ENCODE peak calls at places on chromosomes 6 and 20, in five cellular contexts. One of them, this sample, is unnamed.

GRCh38 chr6:80872194-80872950 is 765.9 kb downstream of the BCKDHB start:
- DNase-seq in endothelial cell of umbilical vein: no peak
- DNase-seq in GM12891: no peak
- DNase-seq in HCT116: no peak
- DNase-seq in stomach: no peak
- DNase-seq in this sample: no peak

GRCh38 chr20:62850333-62850974 is 11.2 kb downstream of the TCFL5 start:
- DNase-seq in HCT116: no peak
- DNase-seq in GM12891: no peak
- DNase-seq in stomach: no peak
- DNase-seq in endothelial cell of umbilical vein: no peak
- DNase-seq in this sample: no peak

GRCh38 chr6:154274175-154274574 is 82.4 kb downstream of the IPCEF1 start:
- DNase-seq in HCT116: no peak
- DNase-seq in stomach: no peak
- DNase-seq in GM12891: no peak
- DNase-seq in endothelial cell of umbilical vein: no peak
- DNase-seq in this sample: no peak

GRCh38 chr20:35312348-35312747 is 20.1 kb upstream of the FAM83C start:
- DNase-seq in HCT116: peak; percentile 62
- DNase-seq in endothelial cell of umbilical vein: peak; percentile 64
- DNase-seq in GM12891: no peak
- DNase-seq in stomach: no peak
- DNase-seq in this sample: no peak

GRCh38 chr6:27138837-27139752 is 108.4 kb upstream of the PRSS16 start:
- DNase-seq in HCT116: no peak
- DNase-seq in GM12891: no peak
- DNase-seq in endothelial cell of umbilical vein: peak; percentile 58
- DNase-seq in stomach: peak; percentile 55
- DNase-seq in this sample: peak; percentile 91

GRCh38 chr20:58755062-58755697 is 62.6 kb downstream of the NPEPL1 start:
- DNase-seq in HCT116: no peak
- DNase-seq in stomach: no peak
- DNase-seq in endothelial cell of umbilical vein: no peak
- DNase-seq in GM12891: no peak
- DNase-seq in this sample: no peak

GRCh38 chr6:111818539-111819226 is 54.6 kb downstream of the FYN start:
- DNase-seq in stomach: no peak
- DNase-seq in HCT116: no peak
- DNase-seq in endothelial cell of umbilical vein: no peak
- DNase-seq in GM12891: no peak
- DNase-seq in this sample: no peak

GRCh38 chr6:15462717-15463525 is 199.9 kb downstream of the DTNBP1 start:
- DNase-seq in HCT116: no peak
- DNase-seq in stomach: no peak
- DNase-seq in GM12891: no peak
- DNase-seq in endothelial cell of umbilical vein: no peak
- DNase-seq in this sample: no peak

GRCh38 chr6:142339969-142340368 is 38.2 kb downstream of the ADGRG6 start:
- DNase-seq in HCT116: no peak
- DNase-seq in GM12891: no peak
- DNase-seq in stomach: no peak
- DNase-seq in endothelial cell of umbilical vein: no peak
- DNase-seq in this sample: no peak

GRCh38 chr20:57717797-57718196 is 8.0 kb upstream of the PMEPA1 start:
- DNase-seq in GM12891: no peak
- DNase-seq in endothelial cell of umbilical vein: no peak
- DNase-seq in HCT116: no peak
- DNase-seq in stomach: no peak
- DNase-seq in this sample: no peak

GRCh38 chr20:64065973-64066341 is 3.0 kb downstream of the TCEA2 start:
- DNase-seq in stomach: no peak
- DNase-seq in endothelial cell of umbilical vein: no peak
- DNase-seq in HCT116: peak; percentile 62
- DNase-seq in GM12891: peak; percentile 80
- DNase-seq in this sample: peak; percentile 21

GRCh38 chr20:7772376-7772775 is 167.9 kb downstream of the HAO1 start:
- DNase-seq in HCT116: no peak
- DNase-seq in endothelial cell of umbilical vein: peak; percentile 48
- DNase-seq in GM12891: no peak
- DNase-seq in stomach: no peak
- DNase-seq in this sample: no peak

GRCh38 chr6:109153752-109154151 is 58.4 kb downstream of the CEP57L1 start:
- DNase-seq in HCT116: no peak
- DNase-seq in endothelial cell of umbilical vein: no peak
- DNase-seq in stomach: no peak
- DNase-seq in GM12891: no peak
- DNase-seq in this sample: no peak

GRCh38 chr6:157452096-157452495 is 71.1 kb downstream of the ZDHHC14 start:
- DNase-seq in HCT116: no peak
- DNase-seq in stomach: no peak
- DNase-seq in endothelial cell of umbilical vein: no peak
- DNase-seq in GM12891: no peak
- DNase-seq in this sample: no peak

GRCh38 chr20:24798930-24799705 is 150.0 kb upstream of the CST7 start:
- DNase-seq in endothelial cell of umbilical vein: no peak
- DNase-seq in GM12891: no peak
- DNase-seq in stomach: no peak
- DNase-seq in HCT116: no peak
- DNase-seq in this sample: no peak

DNA sequence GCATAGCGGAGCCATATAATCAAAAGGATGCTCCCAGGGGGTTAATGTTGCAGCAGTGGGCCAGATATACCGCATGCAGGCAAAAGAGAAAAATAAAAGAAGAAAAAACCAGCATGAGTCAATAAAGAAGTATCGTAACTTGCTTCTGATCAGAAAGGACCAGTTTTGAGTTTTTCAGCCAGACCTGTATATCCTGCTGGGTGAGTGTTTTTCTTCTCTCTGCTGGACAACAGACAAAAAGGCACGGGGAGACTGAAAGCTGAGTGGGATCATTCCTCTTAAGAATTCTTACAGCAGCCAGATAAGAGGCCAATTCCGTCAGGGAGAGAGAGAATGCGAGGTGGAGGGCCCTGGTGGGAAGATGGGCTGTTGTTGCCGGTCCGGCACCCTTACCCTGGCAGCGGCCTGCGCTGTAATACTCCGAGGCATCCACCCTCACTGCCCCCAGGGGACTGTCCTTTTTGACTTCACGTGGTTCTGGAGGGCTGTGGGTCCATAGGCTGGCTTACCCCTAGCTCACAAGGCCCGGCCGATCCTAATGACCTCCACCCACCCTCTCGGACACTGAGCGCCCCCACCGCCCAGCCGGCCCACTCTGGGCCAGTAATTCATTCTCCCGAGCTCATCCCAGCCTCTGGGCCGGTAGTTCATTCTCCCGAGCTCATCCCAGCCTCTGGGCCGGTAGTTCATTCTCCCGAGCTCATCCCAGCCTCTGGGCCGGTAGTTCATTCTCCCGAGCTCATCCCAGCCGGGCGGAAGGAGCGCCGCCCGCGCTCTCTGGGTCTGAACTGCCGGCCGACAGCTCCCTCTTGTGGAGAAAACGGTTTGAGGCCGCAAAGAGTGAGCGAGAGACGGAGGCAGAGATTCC is 118.4 kb upstream of the SIRPA start:
- DNase-seq in HCT116: peak; percentile 79
- DNase-seq in stomach: peak; percentile 84
- DNase-seq in endothelial cell of umbilical vein: peak; percentile 81
- DNase-seq in GM12891: peak; percentile 59
- DNase-seq in this sample: peak; percentile 68
- TF ChIP-seq POLR2A in HCT116: no peak
- TF ChIP-seq POLR2A in stomach: no peak
- TF ChIP-seq POLR2A in endothelial cell of umbilical vein: peak; percentile 26
- TF ChIP-seq POLR2A in GM12891: no peak
- TF ChIP-seq POLR2A in this sample: no peak

DNA sequence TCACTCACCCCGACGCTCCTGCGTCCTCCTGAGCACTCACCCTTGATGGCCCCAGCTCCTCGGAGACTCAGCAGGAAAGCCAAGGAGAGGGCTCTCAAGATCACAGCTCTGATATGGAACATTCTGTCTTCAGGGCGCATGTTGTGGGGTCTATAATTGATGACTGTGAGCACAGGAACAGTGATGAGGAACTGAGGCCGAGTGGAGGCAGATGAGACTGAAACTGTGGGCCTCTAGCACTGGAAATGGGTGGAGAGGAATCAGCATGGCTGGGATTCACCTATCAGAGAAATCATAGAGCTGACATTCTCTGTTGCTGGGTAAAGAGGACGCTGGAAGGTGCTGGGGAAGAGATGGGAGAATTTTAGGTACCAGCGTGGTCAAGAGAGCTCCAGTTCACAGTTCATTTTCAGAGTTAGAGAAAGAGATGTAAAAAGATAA is at the start of gene HLA-DPA1:
- DNase-seq in GM12891: peak; percentile 42
- DNase-seq in stomach: peak; percentile 63
- DNase-seq in endothelial cell of umbilical vein: no peak
- DNase-seq in HCT116: peak; percentile 8
- DNase-seq in this sample: peak; percentile 10
- TF ChIP-seq POLR2A in GM12891: peak; percentile 100
- TF ChIP-seq POLR2A in stomach: no peak
- TF ChIP-seq POLR2A in endothelial cell of umbilical vein: no peak
- TF ChIP-seq POLR2A in HCT116: no peak
- TF ChIP-seq POLR2A in this sample: no peak

GRCh38 chr6:6582111-6582510 is 6.4 kb upstream of the LY86 start:
- DNase-seq in GM12891: no peak
- DNase-seq in HCT116: no peak
- DNase-seq in endothelial cell of umbilical vein: no peak
- DNase-seq in stomach: no peak
- DNase-seq in this sample: no peak

GRCh38 chr6:6586167-6586566 is 2.4 kb upstream of the LY86 start:
- DNase-seq in stomach: no peak
- DNase-seq in HCT116: no peak
- DNase-seq in endothelial cell of umbilical vein: no peak
- DNase-seq in GM12891: no peak
- DNase-seq in this sample: no peak

GRCh38 chr6:6583836-6584235 is 4.7 kb upstream of the LY86 start:
- DNase-seq in GM12891: no peak
- DNase-seq in endothelial cell of umbilical vein: no peak
- DNase-seq in HCT116: peak; percentile 41
- DNase-seq in stomach: no peak
- DNase-seq in this sample: no peak

GRCh38 chr6:6585003-6585311 is 3.6 kb upstream of the LY86 start:
- DNase-seq in stomach: no peak
- DNase-seq in HCT116: no peak
- DNase-seq in GM12891: no peak
- DNase-seq in endothelial cell of umbilical vein: no peak
- DNase-seq in this sample: no peak

GRCh38 chr6:6584310-6585002 is 4.1 kb upstream of the LY86 start:
- DNase-seq in stomach: no peak
- DNase-seq in GM12891: no peak
- DNase-seq in endothelial cell of umbilical vein: no peak
- DNase-seq in HCT116: no peak
- DNase-seq in this sample: no peak
- TF ChIP-seq POLR2A in stomach: no peak
- TF ChIP-seq POLR2A in GM12891: no peak
- TF ChIP-seq POLR2A in endothelial cell of umbilical vein: no peak
- TF ChIP-seq POLR2A in HCT116: no peak
- TF ChIP-seq POLR2A in this sample: no peak

DNA sequence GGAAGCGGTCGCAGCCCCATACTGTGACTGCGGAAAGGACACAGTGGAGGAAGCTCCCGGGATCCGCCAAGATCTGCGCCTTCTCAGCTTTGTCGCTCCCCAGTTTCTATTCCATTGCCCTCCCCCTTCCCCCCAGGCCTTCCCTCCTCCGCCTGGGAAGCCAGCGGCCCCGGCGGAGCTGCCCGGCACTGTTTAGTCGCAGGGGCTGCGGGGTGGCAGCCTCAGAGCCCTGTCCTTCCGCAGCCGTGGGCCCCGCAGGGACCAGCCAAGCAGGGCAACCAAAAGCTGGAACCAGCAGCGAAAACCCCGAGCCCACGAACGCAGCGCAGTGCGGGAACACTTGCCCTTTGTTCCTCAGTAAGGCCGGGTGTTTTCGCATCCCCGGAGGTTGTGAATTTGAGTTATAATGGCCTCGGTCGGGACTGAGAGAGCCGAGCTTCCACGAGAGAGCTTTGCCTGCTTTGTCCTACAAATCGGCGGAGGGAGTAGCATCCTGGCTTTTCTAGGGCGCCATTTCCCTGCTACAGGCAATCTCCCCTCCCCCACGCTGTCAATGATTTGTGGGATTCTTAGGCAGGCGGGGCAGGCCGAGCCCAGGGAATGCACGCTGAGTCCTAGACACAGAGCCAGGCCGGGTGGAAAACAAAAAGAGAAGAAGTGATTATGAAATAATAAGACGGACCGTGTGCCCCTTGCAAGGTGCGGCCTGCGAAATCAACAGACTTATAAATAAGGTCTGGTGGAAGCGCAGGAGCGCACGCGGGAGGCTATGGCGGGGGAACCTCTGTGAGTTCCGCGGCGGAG is 4.0 kb upstream of the TUBB2B start:
- DNase-seq in endothelial cell of umbilical vein: peak; percentile 46
- DNase-seq in GM12891: no peak
- DNase-seq in stomach: peak; percentile 82
- DNase-seq in HCT116: no peak
- DNase-seq in this sample: no peak
- TF ChIP-seq POLR2A in endothelial cell of umbilical vein: no peak
- TF ChIP-seq POLR2A in GM12891: no peak
- TF ChIP-seq POLR2A in stomach: no peak
- TF ChIP-seq POLR2A in HCT116: no peak
- TF ChIP-seq POLR2A in this sample: no peak